ENCODE peak calls at places on chromosome 1, in nine cellular contexts. T is stomach; M is thoracic aorta; P is Peyer's patch; S is astrocyte; A is CD8-positive, alpha-beta T cell; V is CD4-positive, alpha-beta memory T cell; O is prostate gland; D is IMR-90. R is an unnamed sample.

GRCh38 chr1:119982006-119982405 is 85.7 kb upstream of the ADAM30 start:
- DNase-seq in P (no peak), S (peak; percentile 89), M (no peak), V (no peak), A (no peak), O (no peak), T (no peak), D (peak; percentile 68), R (no peak)

GRCh38 chr1:240539700-240540414 is 72.1 kb downstream of the GREM2 start:
- DNase-seq in O (no peak), V (peak; percentile 35), A (no peak), S (no peak), T (no peak), D (no peak), P (no peak), M (no peak), R (no peak)

GRCh38 chr1:154908937-154909336 is 27.6 kb downstream of the PMVK start:
- DNase-seq in T (no peak), V (no peak), O (no peak), S (no peak), P (no peak), A (no peak), D (no peak), M (no peak), R (no peak)

GRCh38 chr1:168974611-168975010 is 131.9 kb upstream of the ATP1B1 start:
- DNase-seq in T (no peak), A (no peak), S (no peak), V (no peak), M (no peak), D (no peak), O (no peak), P (no peak), R (no peak)

GRCh38 chr1:17539526-17540254 is at the start of gene ARHGEF10L:
- DNase-seq in M (no peak), P (peak; percentile 67), V (no peak), A (no peak), T (no peak), O (no peak), D (no peak), S (no peak), R (peak; percentile 44)

GRCh38 chr1:185440877-185441276 is 123.8 kb upstream of the IVNS1ABP start:
- DNase-seq in D (no peak), P (no peak), O (no peak), M (no peak), T (no peak), A (no peak), S (peak; percentile 63), V (no peak), R (no peak)

GRCh38 chr1:10915594-10915993 is 96.9 kb upstream of the TARDBP start:
- DNase-seq in A (no peak), V (no peak), M (no peak), O (no peak), S (no peak), T (no peak), D (no peak), P (peak; percentile 47), R (no peak)

GRCh38 chr1:44371206-44371605 is 16.1 kb upstream of the ERI3 start:
- DNase-seq in D (no peak), S (no peak), T (no peak), V (no peak), P (no peak), A (no peak), O (no peak), M (no peak), R (no peak)

GRCh38 chr1:214296860-214297699 is 16.1 kb downstream of the SMYD2 start:
- DNase-seq in D (peak; percentile 90), V (no peak), P (no peak), S (peak; percentile 95), M (no peak), T (no peak), A (no peak), O (no peak), R (no peak)

GRCh38 chr1:51439053-51439452 is 80.0 kb downstream of the EPS15 start:
- DNase-seq in M (no peak), A (no peak), T (no peak), V (no peak), P (no peak), O (no peak), D (no peak), S (no peak), R (no peak)
- H3K4me3 ChIP-seq in M (no peak overlapping the region), A (no peak overlapping the region), T (no peak overlapping the region), V (no peak overlapping the region), P (no peak overlapping the region), O (no peak overlapping the region), D (no peak overlapping the region), S (no peak overlapping the region), R (no peak overlapping the region)

GRCh38 chr1:163842546-163842945 is 520.8 kb downstream of the NUF2 start:
- DNase-seq in M (no peak), A (no peak), P (no peak), O (no peak), V (no peak), T (no peak), S (peak; percentile 2), D (no peak), R (no peak)
- H3K9me3 ChIP-seq in M (no peaks in the 10 kb centered on the region), A (no peaks in the 10 kb centered on the region), P (no peaks in the 10 kb centered on the region), O (no peaks in the 10 kb centered on the region), V (no peaks in the 10 kb centered on the region), T (no peaks in the 10 kb centered on the region), S (no peaks in the 10 kb centered on the region), D (no peaks in the 10 kb centered on the region), R (no peaks in the 10 kb centered on the region)

GRCh38 chr1:220810179-220810653 is 23.5 kb downstream of the MTARC1 start:
- DNase-seq in A (peak; percentile 46), D (peak; percentile 78), M (peak; percentile 57), T (peak; percentile 70), S (no peak), P (peak; percentile 65), V (peak; percentile 66), O (peak; percentile 54), R (peak; percentile 83)
- H3K4me3 ChIP-seq in A (no peak overlapping the region), D (no peak overlapping the region), M (peak overlapping the region; percentile 29), T (no peak overlapping the region), S (no peak overlapping the region), P (no peak overlapping the region), V (no peak overlapping the region), O (no peak overlapping the region), R (no peak overlapping the region)

GRCh38 chr1:33131191-33131590 is 50.2 kb downstream of the AZIN2 start:
- DNase-seq in M (no peak), V (no peak), D (no peak), P (no peak), O (no peak), S (no peak), A (no peak), T (no peak), R (no peak)
- H3K9me3 ChIP-seq in M (no peaks in the 10 kb centered on the region), V (no peaks in the 10 kb centered on the region), D (no peaks in the 10 kb centered on the region), P (no peaks in the 10 kb centered on the region), O (no peaks in the 10 kb centered on the region), S (no peaks in the 10 kb centered on the region), A (no peaks in the 10 kb centered on the region), T (no peaks in the 10 kb centered on the region), R (no peaks in the 10 kb centered on the region)

DNA sequence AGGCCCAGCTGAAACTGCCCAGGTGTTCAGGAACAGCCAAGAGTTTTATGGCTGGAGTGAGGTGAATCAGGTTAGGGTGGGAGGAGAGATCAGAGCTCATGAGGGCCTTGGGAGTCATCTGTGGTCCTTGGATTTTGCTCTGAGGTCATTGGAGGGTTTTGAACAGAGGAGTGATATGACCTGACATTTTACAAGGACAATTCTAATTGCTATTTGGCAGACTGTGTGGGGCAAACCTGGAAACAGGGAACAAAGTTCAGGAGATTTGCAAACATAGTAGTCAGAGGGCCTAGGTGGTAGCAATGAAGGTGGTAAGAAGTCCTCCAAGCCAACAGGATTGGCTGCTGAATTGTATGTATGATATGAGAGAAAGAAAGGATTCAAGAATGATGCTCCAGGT is 31.1 kb upstream of the LRRN2 start:
- DNase-seq in O (no peak), S (no peak), M (no peak), P (no peak), T (no peak), A (no peak), D (no peak), V (no peak), R (no peak)
- H3K4me3 ChIP-seq in O (no peak overlapping the region), S (no peak overlapping the region), M (no peak overlapping the region), P (no peak overlapping the region), T (no peak overlapping the region), A (no peak overlapping the region), D (no peak overlapping the region), V (no peak overlapping the region), R (no peak overlapping the region)